ENCODE peak calls at places on chromosomes 5 and 9, in five cellular contexts. M, I, J, V and Y are unnamed samples.

GRCh38 chr5:149761461-149761860 is 31.4 kb downstream of the PPARGC1B start:
- DNase-seq in M (no peak), I (no peak), J (no peak), V (no peak), Y (no peak)

GRCh38 chr9:123960366-123960765 is 30.4 kb upstream of the DENND1A start:
- DNase-seq in M (no peak), I (no peak), J (no peak), V (no peak), Y (no peak)

GRCh38 chr9:115525438-115526058 is 407.6 kb upstream of the TNC start:
- DNase-seq in M (no peak), I (no peak), J (no peak), V (no peak), Y (no peak)

GRCh38 chr9:128920381-128921058 is at the start of gene PHYHD1:
- DNase-seq in M (peak), I (no peak), J (no peak), V (peak), Y (peak)

GRCh38 chr9:30519756-30520155 is 1864.7 kb upstream of the ACO1 start:
- DNase-seq in M (no peak), I (no peak), J (no peak), V (no peak), Y (no peak)

GRCh38 chr9:81128701-81129100 is 560.6 kb downstream of the TLE1 start:
- DNase-seq in M (no peak), I (no peak), J (no peak), V (no peak), Y (no peak)

GRCh38 chr5:59620535-59621212 is 272.9 kb downstream of the PDE4D start:
- DNase-seq in M (no peak), I (no peak), J (no peak), V (no peak), Y (no peak)

GRCh38 chr5:13553896-13554295 is 390.6 kb downstream of the DNAH5 start:
- DNase-seq in M (no peak), I (no peak), J (no peak), V (peak), Y (no peak)

GRCh38 chr5:60340965-60341471 is 358.9 kb downstream of the DEPDC1B start:
- DNase-seq in M (no peak), I (no peak), J (no peak), V (no peak), Y (no peak)